ENCODE peak calls at places on chromosomes 7 and 10, in nine cellular contexts. Y, Z, L, P, S, F, T, W and D are unnamed samples.
A peak's percentile ranks its signal among the peaks of the same experiment; 100 is the strongest.

GRCh38 chr10:58435297-58435696 is 50.1 kb downstream of the TFAM start:
- DNase-seq in Y (no peak), Z (peak; percentile 88), L (no peak), P (peak; percentile 85), S (no peak), F (no peak), T (peak; percentile 44), W (no peak), D (peak; percentile 17)

GRCh38 chr10:97543025-97543546 is 29.5 kb upstream of the ANKRD2 start:
- DNase-seq in Y (peak; percentile 67), Z (peak; percentile 85), L (peak; percentile 59), P (peak; percentile 76), S (no peak), F (peak; percentile 77), T (peak; percentile 50), W (no peak), D (no peak)

GRCh38 chr7:80145780-80146422 is 11.3 kb downstream of the GNAI1 start:
- DNase-seq in Y (no peak), Z (no peak), L (no peak), P (peak; percentile 28), S (no peak), F (no peak), T (no peak), W (no peak), D (no peak)

GRCh38 chr10:83165164-83165563 is 974.1 kb upstream of the GHITM start:
- DNase-seq in Y (no peak), Z (no peak), L (no peak), P (no peak), S (peak; percentile 49), F (no peak), T (no peak), W (no peak), D (no peak)

GRCh38 chr10:123451607-123452245 is 214.4 kb upstream of the GPR26 start:
- DNase-seq in Y (no peak), Z (no peak), L (peak; percentile 15), P (peak; percentile 20), S (no peak), F (no peak), T (peak; percentile 13), W (no peak), D (no peak)

GRCh38 chr10:82942572-82943091 is 1067.6 kb downstream of the NRG3 start:
- DNase-seq in Y (no peak), Z (no peak), L (no peak), P (no peak), S (no peak), F (peak; percentile 11), T (no peak), W (no peak), D (no peak)

GRCh38 chr7:86846494-86847190 is 202.9 kb downstream of the GRM3 start:
- DNase-seq in Y (no peak), Z (no peak), L (no peak), P (peak; percentile 41), S (no peak), F (no peak), T (peak; percentile 96), W (no peak), D (no peak)

GRCh38 chr10:121135512-121135911 is 284.4 kb downstream of the WDR11 start:
- DNase-seq in Y (no peak), Z (no peak), L (no peak), P (no peak), S (no peak), F (no peak), T (no peak), W (no peak), D (no peak)

GRCh38 chr7:144497296-144497695 is 93.8 kb upstream of the NOBOX start:
- DNase-seq in Y (no peak), Z (no peak), L (no peak), P (no peak), S (no peak), F (no peak), T (no peak), W (no peak), D (no peak)

GRCh38 chr7:64883113-64883905 is 19.8 kb upstream of the ZNF273 start:
- DNase-seq in Y (no peak), Z (no peak), L (no peak), P (no peak), S (peak; percentile 19), F (no peak), T (no peak), W (no peak), D (peak; percentile 41)

GRCh38 chr10:8060010-8060703 is 5.7 kb downstream of the GATA3 start:
- DNase-seq in Y (no peak), Z (no peak), L (no peak), P (no peak), S (no peak), F (no peak), T (no peak), W (peak; percentile 55), D (peak; percentile 45)

GRCh38 chr10:8059191-8059936 is 4.9 kb downstream of the GATA3 start:
- DNase-seq in Y (no peak), Z (no peak), L (no peak), P (no peak), S (no peak), F (no peak), T (no peak), W (no peak), D (peak; percentile 62)

GRCh38 chr10:8056891-8057331 is 2.4 kb downstream of the GATA3 start:
- DNase-seq in Y (no peak), Z (no peak), L (no peak), P (no peak), S (no peak), F (no peak), T (no peak), W (peak; percentile 32), D (peak; percentile 51)

GRCh38 chr10:8057636-8058273 is 3.3 kb downstream of the GATA3 start:
- DNase-seq in Y (no peak), Z (no peak), L (no peak), P (no peak), S (no peak), F (no peak), T (no peak), W (no peak), D (peak; percentile 43)

DNA sequence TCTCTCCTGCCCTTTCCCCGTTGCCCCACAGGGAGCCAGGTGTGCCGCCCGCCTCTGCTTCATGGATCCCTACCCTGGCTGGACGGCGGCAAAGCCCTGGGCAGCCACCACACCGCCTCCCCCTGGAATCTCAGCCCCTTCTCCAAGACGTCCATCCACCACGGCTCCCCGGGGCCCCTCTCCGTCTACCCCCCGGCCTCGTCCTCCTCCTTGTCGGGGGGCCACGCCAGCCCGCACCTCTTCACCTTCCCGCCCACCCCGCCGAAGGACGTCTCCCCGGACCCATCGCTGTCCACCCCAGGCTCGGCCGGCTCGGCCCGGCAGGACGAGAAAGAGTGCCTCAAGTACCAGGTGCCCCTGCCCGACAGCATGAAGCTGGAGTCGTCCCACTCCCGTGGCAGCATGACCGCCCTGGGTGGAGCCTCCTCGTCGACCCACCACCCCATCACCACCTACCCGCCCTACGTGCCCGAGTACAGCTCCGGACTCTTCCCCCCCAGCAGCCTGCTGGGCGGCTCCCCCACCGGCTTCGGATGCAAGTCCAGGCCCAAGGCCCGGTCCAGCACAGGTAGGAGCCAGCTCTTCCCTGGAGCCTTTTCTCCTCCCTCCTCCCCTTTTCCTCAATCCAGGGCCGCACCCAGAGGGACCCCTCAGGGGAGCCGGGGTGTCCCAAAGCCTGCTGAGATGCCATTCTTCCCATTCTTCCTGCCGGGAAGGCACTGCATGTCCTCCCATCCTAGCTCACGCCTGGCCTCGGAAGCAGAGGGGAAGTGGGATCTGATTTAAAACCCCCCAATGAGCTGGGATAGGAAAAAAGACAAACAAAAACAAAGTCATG is 4.0 kb downstream of the GATA3 start:
- DNase-seq in Y (no peak), Z (no peak), L (no peak), P (no peak), S (no peak), F (no peak), T (no peak), W (no peak), D (peak; percentile 46)
- H3K4me3 ChIP-seq in Y (no peak overlapping the region), Z (no peak overlapping the region), L (no peak overlapping the region), P (no peak overlapping the region), S (peak overlapping the region; percentile 92), F (no peak overlapping the region), T (no peak overlapping the region), W (no peak overlapping the region), D (peak overlapping the region; percentile 60)

GRCh38 chr10:130746311-130746710 is 565.2 kb downstream of the TCERG1L start:
- DNase-seq in Y (no peak), Z (no peak), L (no peak), P (no peak), S (no peak), F (no peak), T (no peak), W (no peak), D (no peak)
- TF ChIP-seq REST in Y (no peak), Z (no peak), L (no peak), P (no peak), S (no peak), F (no peak), T (no peak), W (no peak), D (no peak)

GRCh38 chr10:131963350-131963749 is 18.4 kb downstream of the BNIP3 start:
- DNase-seq in Y (no peak), Z (no peak), L (no peak), P (no peak), S (no peak), F (no peak), T (no peak), W (no peak), D (no peak)

GRCh38 chr10:131961777-131962450 is 19.8 kb downstream of the BNIP3 start:
- DNase-seq in Y (no peak), Z (no peak), L (no peak), P (no peak), S (peak; percentile 73), F (no peak), T (no peak), W (no peak), D (no peak)

GRCh38 chr10:131961047-131961776 is 20.5 kb downstream of the BNIP3 start:
- DNase-seq in Y (no peak), Z (no peak), L (no peak), P (no peak), S (peak; percentile 54), F (no peak), T (no peak), W (no peak), D (no peak)

GRCh38 chr10:131960631-131961046 is 21.1 kb downstream of the BNIP3 start:
- DNase-seq in Y (no peak), Z (no peak), L (no peak), P (no peak), S (no peak), F (no peak), T (no peak), W (no peak), D (peak; percentile 24)

GRCh38 chr10:131959841-131960240 is 21.9 kb downstream of the BNIP3 start:
- DNase-seq in Y (no peak), Z (no peak), L (no peak), P (no peak), S (no peak), F (no peak), T (no peak), W (no peak), D (no peak)
- H3K4me3 ChIP-seq in Y (no peak overlapping the region), Z (no peak overlapping the region), L (no peak overlapping the region), P (no peak overlapping the region), S (no peak overlapping the region), F (no peak overlapping the region), T (no peak overlapping the region), W (no peak overlapping the region), D (no peak overlapping the region)

DNA sequence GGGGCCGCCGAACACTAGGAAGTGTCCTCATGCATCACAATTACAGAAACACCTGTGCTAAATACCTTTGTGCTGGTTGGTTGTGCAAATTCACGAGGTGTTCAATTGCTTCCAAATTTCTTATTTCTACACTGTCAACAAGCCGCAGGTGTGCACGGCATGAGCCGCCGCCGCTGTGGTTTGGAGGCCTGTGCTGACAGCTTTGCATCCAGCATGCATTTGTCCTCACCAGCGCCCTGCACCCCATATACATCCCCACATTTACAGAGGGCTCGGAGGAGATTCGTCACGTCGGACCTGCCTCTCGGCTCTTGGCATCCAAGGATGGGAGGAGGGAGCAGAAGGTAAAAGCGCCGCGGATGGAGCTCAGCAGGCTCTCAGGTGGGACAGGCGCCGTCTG is 305.3 kb upstream of the MKI67 start:
- DNase-seq in Y (no peak), Z (no peak), L (no peak), P (no peak), S (no peak), F (no peak), T (no peak), W (no peak), D (peak; percentile 7)
- TF ChIP-seq REST in Y (no peak), Z (no peak), L (no peak), P (no peak), S (no peak), F (no peak), T (no peak), W (no peak), D (no peak)